ENCODE peak calls at places on chromosomes 5 and 9, in ten cellular contexts. J is BJ; E is astrocyte; M is cardiac fibroblast; F is GM12865; U is fibroblast of mammary gland; I is AG04449; H is tibial artery; P is ovary; L is CD8-positive, alpha-beta T cell. N is an unnamed sample.

GRCh38 chr9:91408475-91408874 is 15.2 kb downstream of the NFIL3 start:
- DNase-seq in J (no peak), E (peak), M (no peak), F (no peak), U (peak), I (no peak), H (no peak), P (no peak), L (no peak), N (no peak)

GRCh38 chr5:95664204-95664786 is 17.7 kb downstream of the RFESD start:
- DNase-seq in J (peak), E (peak), M (peak), F (peak), U (peak), I (no peak), H (peak), P (peak), L (no peak), N (no peak)

GRCh38 chr9:134224827-134225154 is 60.4 kb upstream of the RNU6ATAC start:
- DNase-seq in J (no peak), E (no peak), M (no peak), F (no peak), U (no peak), I (no peak), H (no peak), P (peak), L (no peak), N (no peak)

GRCh38 chr5:167919268-167919560 is 372.2 kb upstream of the WWC1 start:
- DNase-seq in J (no peak), E (peak), M (no peak), F (no peak), U (no peak), I (no peak), H (no peak), P (no peak), L (no peak), N (no peak)

GRCh38 chr5:113153512-113154097 is 177.0 kb downstream of the DCP2 start:
- DNase-seq in J (no peak), E (no peak), M (no peak), F (no peak), U (peak), I (no peak), H (no peak), P (peak), L (no peak), N (no peak)

GRCh38 chr5:179919487-179920060 is 11.9 kb upstream of the TBC1D9B start:
- DNase-seq in J (no peak), E (no peak), M (no peak), F (no peak), U (no peak), I (no peak), H (no peak), P (no peak), L (no peak), N (no peak)

GRCh38 chr9:37364751-37365360 is 57.6 kb upstream of the GRHPR start:
- DNase-seq in J (no peak), E (no peak), M (no peak), F (peak), U (peak), I (no peak), H (no peak), P (no peak), L (no peak), N (no peak)

GRCh38 chr5:78373231-78373630 is 12.8 kb downstream of the SCAMP1 start:
- DNase-seq in J (no peak), E (no peak), M (no peak), F (no peak), U (no peak), I (no peak), H (no peak), P (no peak), L (no peak), N (no peak)

GRCh38 chr9:133844876-133845658 is 106.9 kb upstream of the SARDH start:
- DNase-seq in J (no peak), E (peak), M (peak), F (no peak), U (peak), I (no peak), H (peak), P (no peak), L (no peak), N (no peak)

GRCh38 chr5:177132504-177133118 is 962 bp upstream of the NSD1 start:
- DNase-seq in J (no peak), E (no peak), M (no peak), F (no peak), U (peak), I (no peak), H (peak), P (peak), L (peak), N (no peak)

GRCh38 chr5:35900997-35901396 is 37.4 kb downstream of the CAPSL start:
- DNase-seq in J (no peak), E (no peak), M (no peak), F (no peak), U (no peak), I (no peak), H (no peak), P (no peak), L (no peak), N (no peak)

GRCh38 chr5:122863240-122863639 is 17.8 kb downstream of the SNX24 start:
- DNase-seq in J (no peak), E (no peak), M (no peak), F (no peak), U (no peak), I (no peak), H (no peak), P (no peak), L (no peak), N (no peak)

GRCh38 chr9:79924836-79925235 is 353.1 kb downstream of the TLE4 start:
- DNase-seq in J (no peak), E (no peak), M (no peak), F (no peak), U (no peak), I (no peak), H (no peak), P (no peak), L (no peak), N (no peak)

GRCh38 chr5:159504857-159505304 is 174.6 kb upstream of the IL12B start:
- DNase-seq in J (peak), E (peak), M (peak), F (no peak), U (peak), I (no peak), H (peak), P (peak), L (no peak), N (no peak)

GRCh38 chr5:134738963-134739661 is 764 bp downstream of the CAMLG start:
- DNase-seq in J (no peak), E (peak), M (peak), F (peak), U (peak), I (no peak), H (no peak), P (no peak), L (no peak), N (no peak)

GRCh38 chr9:81430727-81431126 is 258.6 kb downstream of the TLE1 start:
- DNase-seq in J (no peak), E (peak), M (no peak), F (no peak), U (peak), I (no peak), H (no peak), P (no peak), L (no peak), N (no peak)

GRCh38 chr9:100573655-100574260 is 4.1 kb upstream of the CAVIN4 start:
- DNase-seq in J (no peak), E (peak), M (no peak), F (no peak), U (peak), I (no peak), H (no peak), P (no peak), L (no peak), N (no peak)

DNA sequence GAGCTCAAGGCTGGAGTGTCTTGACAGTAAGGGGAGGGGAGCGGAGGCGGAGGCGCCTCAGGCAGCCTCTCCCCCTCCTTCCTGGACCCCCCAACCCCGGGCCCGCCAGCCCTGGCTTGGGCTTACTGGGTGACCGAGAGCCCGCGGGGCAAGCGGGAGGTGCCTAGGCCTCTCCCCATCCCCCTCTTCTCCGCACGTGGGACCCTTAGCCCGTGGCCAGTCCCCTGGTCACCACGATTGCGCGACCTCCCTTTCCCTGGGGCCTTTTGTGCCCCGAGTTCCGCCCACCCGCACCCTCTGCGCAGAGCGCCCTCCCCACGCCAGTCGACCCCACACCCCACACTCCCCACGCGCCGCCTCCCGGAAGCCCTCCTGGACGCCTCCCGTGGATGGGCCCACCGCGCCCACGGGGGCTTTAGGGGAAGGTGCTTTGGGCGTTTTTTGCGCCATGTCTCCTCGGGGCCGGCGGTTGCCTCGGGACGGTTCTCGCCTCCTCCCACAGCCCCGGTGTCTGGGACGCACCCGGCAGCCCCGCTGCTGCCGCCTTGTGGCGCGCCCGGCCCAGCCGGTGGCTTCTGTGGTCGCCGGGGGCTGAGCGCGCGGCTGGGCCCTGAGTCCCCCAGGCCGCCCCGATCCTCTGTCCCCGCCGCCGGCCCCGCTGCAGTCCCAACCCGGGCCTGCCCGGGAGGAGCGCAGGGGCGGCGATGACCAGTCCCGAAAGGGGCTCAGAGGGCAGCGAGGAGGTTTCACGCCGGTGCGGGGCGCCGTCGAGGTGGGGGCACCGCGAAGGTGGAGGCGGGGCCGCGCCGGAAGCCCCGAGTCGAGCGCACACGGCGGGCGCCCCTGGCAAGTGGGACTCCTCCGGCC is 3.2 kb downstream of the TOR4A start:
- DNase-seq in J (no peak), E (no peak), M (peak), F (peak), U (no peak), I (no peak), H (no peak), P (no peak), L (no peak), N (no peak)
- TF ChIP-seq CTCF in J (no peak), E (no peak), M (peak), F (peak), U (no peak), I (peak), H (no peak), P (no peak), L (no peak), N (peak)

GRCh38 chr9:128097156-128098016 is 29.4 kb downstream of the SLC25A25 start:
- DNase-seq in J (no peak), E (no peak), M (no peak), F (no peak), U (peak), I (no peak), H (no peak), P (no peak), L (no peak), N (no peak)
- H3K4me3 ChIP-seq in J (no peak), E (peak), M (no peak), F (no peak), U (no peak), I (peak), H (peak), P (no peak), L (no peak), N (no peak)

GRCh38 chr9:85276743-85277142 is 465.0 kb downstream of the AGTPBP1 start:
- DNase-seq in J (no peak), E (no peak), M (no peak), F (no peak), U (no peak), I (no peak), H (no peak), P (no peak), L (no peak), N (no peak)

GRCh38 chr9:85278769-85279168 is 463.0 kb downstream of the AGTPBP1 start:
- DNase-seq in J (no peak), E (no peak), M (no peak), F (no peak), U (no peak), I (no peak), H (no peak), P (no peak), L (no peak), N (no peak)
- TF ChIP-seq CTCF in J (no peak), E (no peak), M (no peak), F (no peak), U (no peak), I (no peak), H (no peak), P (no peak), L (no peak), N (no peak)

GRCh38 chr9:16868706-16869105 is 1.8 kb downstream of the BNC2 start:
- DNase-seq in J (no peak), E (no peak), M (peak), F (no peak), U (peak), I (no peak), H (no peak), P (no peak), L (no peak), N (no peak)

GRCh38 chr9:16864741-16865434 is 5.6 kb downstream of the BNC2 start:
- DNase-seq in J (no peak), E (peak), M (peak), F (no peak), U (peak), I (no peak), H (no peak), P (no peak), L (no peak), N (no peak)

GRCh38 chr9:16867571-16868311 is 2.7 kb downstream of the BNC2 start:
- DNase-seq in J (no peak), E (peak), M (peak), F (no peak), U (peak), I (peak), H (peak), P (peak), L (no peak), N (no peak)

GRCh38 chr9:16869140-16869903 is 1.1 kb downstream of the BNC2 start:
- DNase-seq in J (no peak), E (peak), M (peak), F (no peak), U (peak), I (no peak), H (peak), P (peak), L (no peak), N (no peak)

DNA sequence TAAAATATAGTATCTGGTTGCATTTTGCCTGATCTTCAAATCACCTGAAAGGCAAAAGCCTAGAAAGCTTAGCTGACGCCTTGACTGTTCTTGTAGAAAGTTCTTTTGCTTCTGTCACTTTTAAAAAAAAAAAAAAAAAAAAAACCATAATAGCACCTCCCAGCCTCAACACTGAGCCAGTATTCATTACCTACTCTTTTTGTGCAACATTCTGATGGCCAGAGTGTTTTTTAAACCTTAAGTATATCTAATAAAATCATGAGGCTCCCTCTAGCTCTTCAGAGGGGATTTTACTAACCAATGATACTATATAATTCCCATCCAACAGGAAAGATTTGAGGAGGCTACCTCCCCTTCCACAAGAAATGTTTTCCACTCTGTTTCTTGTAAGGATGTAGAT is 3.9 kb downstream of the BNC2 start:
- DNase-seq in J (no peak), E (peak), M (peak), F (no peak), U (peak), I (no peak), H (no peak), P (no peak), L (no peak), N (no peak)
- H3K4me3 ChIP-seq in J (no peak), E (no peak), M (no peak), F (no peak), U (peak), I (no peak), H (no peak), P (peak), L (no peak), N (no peak)

GRCh38 chr9:31808770-31809169 is 575.7 kb upstream of the ACO1 start:
- DNase-seq in J (no peak), E (no peak), M (no peak), F (no peak), U (no peak), I (no peak), H (no peak), P (no peak), L (no peak), N (no peak)

DNA sequence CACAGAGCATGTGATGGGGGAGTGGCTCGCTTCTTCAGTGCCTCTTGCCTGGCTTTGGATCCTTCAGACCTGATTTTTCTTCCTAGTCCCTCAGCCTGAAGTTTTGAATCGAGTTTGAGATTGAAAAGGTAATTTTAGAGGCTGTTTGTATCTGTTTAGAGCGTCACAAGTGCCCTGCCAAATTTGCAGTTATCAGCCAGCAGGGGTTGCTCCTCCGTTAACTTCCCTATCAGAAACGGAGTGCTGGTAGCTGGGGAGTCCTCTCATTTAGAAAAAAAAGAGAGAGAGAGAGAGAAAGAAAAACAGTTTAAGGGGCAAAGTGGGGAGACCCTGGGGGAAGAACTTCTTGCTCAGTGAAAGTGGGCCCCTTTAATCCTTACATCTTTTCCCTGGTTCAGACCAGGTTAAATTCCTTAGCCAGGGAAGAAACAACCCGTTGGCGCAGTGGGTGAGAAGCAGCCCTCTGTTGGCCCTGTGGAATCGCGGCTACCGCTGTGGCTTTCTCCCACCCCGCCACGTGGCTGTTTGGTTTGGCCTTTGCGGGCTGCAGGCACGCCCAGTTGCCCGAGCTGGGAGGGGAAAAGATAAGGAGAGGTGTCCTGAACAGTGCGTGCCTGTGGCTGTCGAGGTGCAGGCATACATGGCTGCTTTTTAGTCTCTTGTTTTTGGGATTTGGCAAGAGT is 576.7 kb upstream of the ACO1 start:
- DNase-seq in J (no peak), E (no peak), M (no peak), F (peak), U (no peak), I (no peak), H (no peak), P (no peak), L (no peak), N (no peak)
- TF ChIP-seq CTCF in J (no peak), E (no peak), M (no peak), F (peak), U (no peak), I (no peak), H (no peak), P (no peak), L (no peak), N (peak)

GRCh38 chr5:2755371-2755715 is 3.9 kb upstream of the IRX2 start:
- DNase-seq in J (no peak), E (no peak), M (no peak), F (no peak), U (no peak), I (no peak), H (no peak), P (no peak), L (no peak), N (no peak)
- H3K4me3 ChIP-seq in J (no peak), E (peak), M (no peak), F (no peak), U (no peak), I (peak), H (peak), P (no peak), L (no peak), N (no peak)

GRCh38 chr9:5778799-5779198 is 54.1 kb downstream of the ERMP1 start:
- DNase-seq in J (no peak), E (no peak), M (no peak), F (no peak), U (no peak), I (no peak), H (no peak), P (no peak), L (no peak), N (no peak)

GRCh38 chr9:5767968-5768932 is 64.7 kb downstream of the ERMP1 start:
- DNase-seq in J (no peak), E (no peak), M (no peak), F (no peak), U (no peak), I (no peak), H (no peak), P (no peak), L (no peak), N (peak)

DNA sequence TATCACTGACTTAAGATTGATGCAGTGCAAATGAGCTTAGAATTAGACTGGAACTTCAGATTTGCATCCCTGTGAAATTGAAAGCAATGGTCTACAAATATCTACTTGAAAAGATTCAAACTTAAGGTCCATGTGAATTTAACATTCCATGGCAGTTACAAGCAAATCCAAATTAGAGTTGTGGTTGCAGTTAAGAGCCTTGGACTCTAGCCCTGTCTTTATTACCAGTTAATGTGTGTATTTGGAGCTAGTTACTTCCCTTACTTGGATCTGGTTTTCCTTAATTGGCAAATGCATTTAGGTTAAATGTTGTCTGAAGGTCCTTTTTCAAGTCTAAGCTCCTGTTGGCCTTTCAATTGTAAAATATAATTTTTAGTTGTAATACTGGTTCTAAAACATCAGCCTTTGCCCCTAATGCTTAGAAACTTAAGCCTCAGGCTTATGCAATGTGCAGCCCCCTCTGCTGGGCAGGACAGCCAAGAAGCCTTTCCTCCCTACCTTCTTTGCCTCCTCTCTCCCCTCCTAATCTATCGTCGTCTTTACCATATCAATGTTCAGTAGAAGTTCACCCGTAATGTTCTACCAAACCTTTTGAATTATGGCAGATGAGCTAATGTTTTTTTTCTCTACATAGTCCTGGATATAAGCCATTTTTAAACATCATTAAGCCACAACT is 59.5 kb downstream of the ERMP1 start:
- DNase-seq in J (no peak), E (peak), M (no peak), F (no peak), U (no peak), I (peak), H (no peak), P (no peak), L (no peak), N (no peak)
- TF ChIP-seq CTCF in J (no peak), E (no peak), M (peak), F (peak), U (peak), I (no peak), H (no peak), P (no peak), L (no peak), N (no peak)